ENCODE peak calls at places on chromosomes 3 and 15, in nine cellular contexts. T, E, X, J, F, C, R, P and Q are unnamed samples.

GRCh38 chr3:161221881-161222600 is 930 bp downstream of the NMD3 start:
- DNase-seq in T (peak), E (no peak), X (no peak), J (peak), F (no peak), C (peak), R (no peak), P (no peak), Q (no peak)

GRCh38 chr3:165827233-165827632 is 10.0 kb downstream of the BCHE start:
- DNase-seq in T (no peak), E (no peak), X (no peak), J (no peak), F (no peak), C (no peak), R (no peak), P (no peak), Q (no peak)

GRCh38 chr3:119628390-119628789 is 30.7 kb downstream of the PLA1A start:
- DNase-seq in T (no peak), E (no peak), X (no peak), J (no peak), F (no peak), C (no peak), R (no peak), P (no peak), Q (no peak)

GRCh38 chr3:115804722-115805121 is 181.4 kb downstream of the GAP43 start:
- DNase-seq in T (peak), E (no peak), X (no peak), J (no peak), F (no peak), C (peak), R (no peak), P (no peak), Q (peak)

GRCh38 chr3:170869645-170870593 is at the start of gene RPL22L1:
- DNase-seq in T (peak), E (peak), X (peak), J (peak), F (peak), C (peak), R (peak), P (peak), Q (peak)

GRCh38 chr3:156516284-156516683 is 38.6 kb downstream of the SSR3 start:
- DNase-seq in T (no peak), E (no peak), X (no peak), J (no peak), F (no peak), C (no peak), R (peak), P (no peak), Q (no peak)

GRCh38 chr3:54999801-55000200 is 71.9 kb upstream of the LRTM1 start:
- DNase-seq in T (peak), E (no peak), X (no peak), J (no peak), F (no peak), C (peak), R (no peak), P (no peak), Q (no peak)

GRCh38 chr15:64536244-64536836 is 76.0 kb downstream of the ZNF609 start:
- DNase-seq in T (peak), E (peak), X (no peak), J (no peak), F (no peak), C (peak), R (no peak), P (no peak), Q (peak)

GRCh38 chr3:49111347-49111746 is 6.8 kb upstream of the QARS1 start:
- DNase-seq in T (no peak), E (no peak), X (no peak), J (no peak), F (no peak), C (no peak), R (no peak), P (no peak), Q (no peak)

GRCh38 chr3:167882057-167882667 is 146.6 kb downstream of the SERPINI1 start:
- DNase-seq in T (peak), E (peak), X (no peak), J (peak), F (peak), C (peak), R (no peak), P (no peak), Q (peak)

GRCh38 chr3:113897373-113897777 is 50.4 kb upstream of the ZDHHC23 start:
- DNase-seq in T (no peak), E (peak), X (no peak), J (no peak), F (no peak), C (no peak), R (no peak), P (no peak), Q (no peak)

GRCh38 chr15:99427668-99428361 is 138.0 kb upstream of the MEF2A start:
- DNase-seq in T (no peak), E (no peak), X (peak), J (no peak), F (no peak), C (no peak), R (no peak), P (no peak), Q (no peak)

GRCh38 chr3:158456114-158456513 is 114.9 kb upstream of the MLF1 start:
- DNase-seq in T (peak), E (no peak), X (no peak), J (no peak), F (no peak), C (peak), R (no peak), P (no peak), Q (no peak)

DNA sequence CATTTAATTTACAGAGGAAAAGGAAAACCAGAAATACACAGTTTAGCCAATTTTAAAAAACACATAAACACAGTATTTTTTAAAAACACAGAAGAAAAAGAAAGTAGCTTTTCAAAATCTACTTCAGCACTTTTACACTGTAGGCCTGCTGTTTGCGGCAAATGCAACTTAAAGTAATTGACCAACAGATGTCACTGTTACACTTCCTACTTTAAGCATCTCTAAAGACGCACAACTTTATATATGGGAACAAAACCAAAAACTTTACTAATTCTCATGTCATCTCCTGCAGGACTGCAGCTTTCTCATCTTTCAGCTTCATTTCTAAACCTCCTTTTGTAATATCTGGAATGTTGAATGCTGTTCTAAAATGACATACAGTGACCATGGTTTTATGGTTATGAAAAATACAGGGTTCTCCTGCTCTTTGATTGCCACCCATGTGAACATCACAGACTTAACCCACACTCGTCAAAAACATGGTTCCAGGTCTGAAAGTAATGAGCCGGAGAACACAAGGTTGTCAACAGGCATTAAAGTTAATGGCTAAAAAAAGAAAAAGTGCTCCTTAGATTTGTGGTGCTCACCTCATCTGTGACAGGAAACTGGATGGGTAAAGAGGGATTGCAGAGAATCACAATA is 107.9 kb downstream of the FMN1 start:
- DNase-seq in T (peak), E (peak), X (no peak), J (peak), F (peak), C (peak), R (no peak), P (no peak), Q (peak)
- TF ChIP-seq CTCF in T (peak), E (peak), X (peak), J (peak), F (peak), C (peak), R (peak), P (peak), Q (peak)

GRCh38 chr15:78811825-78812183 is 540 bp upstream of the ADAMTS7 start:
- DNase-seq in T (no peak), E (no peak), X (no peak), J (no peak), F (no peak), C (no peak), R (peak), P (no peak), Q (no peak)
- TF ChIP-seq CTCF in T (peak), E (peak), X (no peak), J (no peak), F (peak), C (no peak), R (no peak), P (no peak), Q (peak)

GRCh38 chr3:42778644-42779043 is 5.6 kb upstream of the CCDC13 start:
- DNase-seq in T (peak), E (no peak), X (peak), J (no peak), F (no peak), C (peak), R (no peak), P (no peak), Q (peak)

GRCh38 chr3:42773409-42773751 is 327 bp upstream of the CCDC13 start:
- DNase-seq in T (no peak), E (no peak), X (no peak), J (no peak), F (no peak), C (no peak), R (no peak), P (no peak), Q (no peak)

GRCh38 chr3:42769477-42770131 is 3.4 kb downstream of the CCDC13 start:
- DNase-seq in T (no peak), E (no peak), X (no peak), J (no peak), F (no peak), C (no peak), R (no peak), P (no peak), Q (no peak)

GRCh38 chr3:42771271-42771670 is 1.8 kb downstream of the CCDC13 start:
- DNase-seq in T (no peak), E (no peak), X (no peak), J (no peak), F (no peak), C (no peak), R (no peak), P (no peak), Q (no peak)

DNA sequence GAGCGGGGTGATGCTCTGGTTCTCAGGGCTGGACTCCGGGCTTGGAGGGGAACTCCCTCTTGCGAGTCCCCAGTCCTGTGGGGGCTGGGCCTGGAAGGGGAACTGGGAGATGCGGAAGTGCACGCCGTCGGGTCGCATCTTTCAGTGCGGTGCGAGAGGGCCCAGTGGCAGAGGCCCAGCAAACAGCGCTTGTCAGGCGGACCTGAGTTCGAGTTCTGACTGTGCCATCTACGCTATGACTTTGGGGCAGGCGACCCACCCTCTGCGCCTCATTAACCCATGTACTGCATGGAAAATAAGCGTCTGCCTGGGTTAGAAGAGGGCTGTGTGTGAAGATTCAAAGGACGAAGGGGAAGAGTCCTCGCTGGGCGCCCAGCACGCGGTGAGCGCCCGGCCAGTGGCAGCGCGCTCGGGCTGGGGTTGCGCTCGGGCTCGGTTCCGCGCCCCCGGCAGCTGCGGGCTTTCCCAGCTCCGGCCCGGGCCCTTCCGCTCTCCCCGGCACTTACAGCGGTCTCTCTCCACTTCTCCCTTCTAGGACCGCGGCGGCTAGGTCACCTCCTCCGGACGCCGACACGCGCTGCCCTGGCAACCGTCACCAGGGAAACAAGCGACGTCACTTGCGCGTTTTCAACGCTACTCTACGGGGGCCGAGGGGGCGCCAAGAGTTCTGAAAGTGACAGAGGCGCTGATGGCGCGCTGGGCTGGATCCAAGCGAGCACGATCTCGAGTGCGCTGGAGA is at the start of gene CCDC13:
- DNase-seq in T (peak), E (no peak), X (peak), J (peak), F (peak), C (peak), R (peak), P (peak), Q (peak)
- TF ChIP-seq CTCF in T (no peak), E (no peak), X (no peak), J (no peak), F (no peak), C (no peak), R (no peak), P (peak), Q (no peak)

GRCh38 chr15:97014001-97014400 is 683.5 kb downstream of the NR2F2 start:
- DNase-seq in T (no peak), E (no peak), X (no peak), J (no peak), F (no peak), C (no peak), R (no peak), P (no peak), Q (no peak)

GRCh38 chr15:97013491-97013890 is 683.0 kb downstream of the NR2F2 start:
- DNase-seq in T (no peak), E (no peak), X (no peak), J (no peak), F (no peak), C (no peak), R (no peak), P (no peak), Q (no peak)

GRCh38 chr15:97009036-97009555 is 678.6 kb downstream of the NR2F2 start:
- DNase-seq in T (no peak), E (no peak), X (no peak), J (no peak), F (no peak), C (peak), R (no peak), P (no peak), Q (no peak)

GRCh38 chr15:97012986-97013385 is 682.5 kb downstream of the NR2F2 start:
- DNase-seq in T (no peak), E (no peak), X (no peak), J (no peak), F (no peak), C (no peak), R (no peak), P (no peak), Q (no peak)
- TF ChIP-seq CTCF in T (no peak), E (no peak), X (no peak), J (no peak), F (no peak), C (no peak), R (no peak), P (no peak), Q (no peak)

DNA sequence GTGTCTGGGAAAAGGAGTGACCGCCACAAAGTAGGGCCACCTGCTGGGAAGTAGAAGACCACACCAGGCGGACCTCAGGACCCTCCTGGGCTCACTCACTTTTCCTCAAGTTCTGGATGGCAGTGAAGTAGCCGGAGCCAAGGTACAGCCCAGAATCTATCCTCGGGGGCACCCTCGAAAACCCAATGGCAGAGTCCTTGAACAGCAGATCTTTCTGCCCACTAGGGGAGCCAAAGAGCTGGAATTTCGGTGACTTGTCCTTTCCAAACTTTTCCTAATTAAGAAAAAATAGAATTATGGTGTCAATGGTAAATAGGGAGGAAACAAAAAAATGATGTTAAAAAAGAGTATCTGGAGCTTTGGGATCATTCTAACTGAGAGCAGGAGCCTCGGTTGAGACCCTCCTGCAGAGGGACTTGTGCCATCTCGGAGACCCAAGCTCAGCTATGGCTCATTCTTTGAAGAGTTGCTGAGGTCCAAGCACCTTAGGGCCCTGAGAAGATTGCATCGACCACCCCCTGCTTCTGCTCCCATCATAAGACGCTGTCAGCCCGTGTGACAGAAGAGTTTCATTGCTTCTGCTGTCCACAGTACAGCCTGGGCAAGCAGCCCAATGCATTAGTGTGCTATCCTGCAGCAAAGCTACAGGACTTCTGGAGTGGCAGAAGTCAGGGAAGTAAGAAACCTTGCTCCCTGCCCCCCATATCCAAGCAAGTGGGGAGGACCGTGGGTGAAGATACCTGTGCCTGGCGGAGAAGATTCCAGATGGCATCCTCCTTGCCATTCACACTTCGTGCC is 14.8 kb downstream of the LTF start:
- DNase-seq in T (peak), E (peak), X (no peak), J (no peak), F (peak), C (peak), R (no peak), P (no peak), Q (no peak)
- TF ChIP-seq CTCF in T (peak), E (peak), X (no peak), J (peak), F (peak), C (peak), R (peak), P (peak), Q (peak)